ENCODE peak calls at places on chromosomes 11 and 22, in eight cellular contexts. One of them, this sample, is unnamed.
A peak's percentile ranks its signal among the peaks of the same experiment; 100 is the strongest.

GRCh38 chr11:134632347-134633119 is 220.5 kb upstream of the B3GAT1 start:
- DNase-seq in esophagus squamous epithelium: no peak
- DNase-seq in GM12865: no peak
- DNase-seq in A549: no peak
- DNase-seq in heart left ventricle: no peak
- DNase-seq in transverse colon: no peak
- DNase-seq in kidney: no peak
- DNase-seq in cardiac muscle cell: no peak
- DNase-seq in this sample: no peak

GRCh38 chr11:24093410-24093809 is 403.4 kb upstream of the LUZP2 start:
- DNase-seq in esophagus squamous epithelium: no peak
- DNase-seq in GM12865: no peak
- DNase-seq in A549: no peak
- DNase-seq in heart left ventricle: no peak
- DNase-seq in transverse colon: no peak
- DNase-seq in kidney: no peak
- DNase-seq in cardiac muscle cell: peak; percentile 0
- DNase-seq in this sample: no peak

GRCh38 chr11:119933584-119933983 is 204.3 kb downstream of the TRIM29 start:
- DNase-seq in esophagus squamous epithelium: no peak
- DNase-seq in GM12865: no peak
- DNase-seq in A549: no peak
- DNase-seq in heart left ventricle: no peak
- DNase-seq in transverse colon: no peak
- DNase-seq in kidney: no peak
- DNase-seq in cardiac muscle cell: no peak
- DNase-seq in this sample: no peak

GRCh38 chr11:14636119-14636518 is 7.5 kb upstream of the PDE3B start:
- DNase-seq in esophagus squamous epithelium: no peak
- DNase-seq in GM12865: peak; percentile 21
- DNase-seq in A549: no peak
- DNase-seq in heart left ventricle: no peak
- DNase-seq in transverse colon: no peak
- DNase-seq in kidney: no peak
- DNase-seq in cardiac muscle cell: no peak
- DNase-seq in this sample: no peak

GRCh38 chr22:49966716-49967332 is 6.3 kb downstream of the PIM3 start:
- DNase-seq in esophagus squamous epithelium: no peak
- DNase-seq in GM12865: no peak
- DNase-seq in A549: no peak
- DNase-seq in heart left ventricle: peak; percentile 78
- DNase-seq in transverse colon: peak; percentile 51
- DNase-seq in kidney: peak; percentile 89
- DNase-seq in cardiac muscle cell: peak; percentile 76
- DNase-seq in this sample: no peak

GRCh38 chr11:33687733-33688479 is 12.7 kb downstream of the C11orf91 start:
- DNase-seq in esophagus squamous epithelium: no peak
- DNase-seq in GM12865: peak; percentile 74
- DNase-seq in A549: peak; percentile 76
- DNase-seq in heart left ventricle: no peak
- DNase-seq in transverse colon: no peak
- DNase-seq in kidney: no peak
- DNase-seq in cardiac muscle cell: peak; percentile 86
- DNase-seq in this sample: no peak

GRCh38 chr11:47278058-47278457 is 8.1 kb downstream of the MADD start:
- DNase-seq in esophagus squamous epithelium: no peak
- DNase-seq in GM12865: no peak
- DNase-seq in A549: no peak
- DNase-seq in heart left ventricle: no peak
- DNase-seq in transverse colon: no peak
- DNase-seq in kidney: no peak
- DNase-seq in cardiac muscle cell: peak; percentile 58
- DNase-seq in this sample: no peak

GRCh38 chr11:61161190-61162091 is at the start of gene VPS37C:
- DNase-seq in esophagus squamous epithelium: peak; percentile 57
- DNase-seq in GM12865: peak; percentile 98
- DNase-seq in A549: peak; percentile 89
- DNase-seq in heart left ventricle: peak; percentile 96
- DNase-seq in transverse colon: peak; percentile 92
- DNase-seq in kidney: peak; percentile 97
- DNase-seq in cardiac muscle cell: peak; percentile 91
- DNase-seq in this sample: no peak

GRCh38 chr11:130314184-130314748 is 451 bp downstream of the ZBTB44 start:
- DNase-seq in esophagus squamous epithelium: peak; percentile 2
- DNase-seq in GM12865: no peak
- DNase-seq in A549: no peak
- DNase-seq in heart left ventricle: peak; percentile 86
- DNase-seq in transverse colon: peak; percentile 79
- DNase-seq in kidney: peak; percentile 91
- DNase-seq in cardiac muscle cell: peak; percentile 56
- DNase-seq in this sample: no peak

GRCh38 chr22:38872831-38873248 is 824 bp upstream of the CBX6 start:
- DNase-seq in esophagus squamous epithelium: no peak
- DNase-seq in GM12865: no peak
- DNase-seq in A549: peak; percentile 37
- DNase-seq in heart left ventricle: peak; percentile 82
- DNase-seq in transverse colon: peak; percentile 41
- DNase-seq in kidney: peak; percentile 90
- DNase-seq in cardiac muscle cell: peak; percentile 58
- DNase-seq in this sample: no peak

GRCh38 chr11:77669848-77670511 is 32.4 kb upstream of the CLNS1A start:
- DNase-seq in esophagus squamous epithelium: no peak
- DNase-seq in GM12865: no peak
- DNase-seq in A549: peak; percentile 65
- DNase-seq in heart left ventricle: no peak
- DNase-seq in transverse colon: no peak
- DNase-seq in kidney: no peak
- DNase-seq in cardiac muscle cell: peak; percentile 18
- DNase-seq in this sample: no peak

GRCh38 chr11:42410251-42410956 is 901.4 kb upstream of the API5 start:
- DNase-seq in esophagus squamous epithelium: no peak
- DNase-seq in GM12865: no peak
- DNase-seq in A549: no peak
- DNase-seq in heart left ventricle: no peak
- DNase-seq in transverse colon: no peak
- DNase-seq in kidney: no peak
- DNase-seq in cardiac muscle cell: no peak
- DNase-seq in this sample: no peak

GRCh38 chr11:32418836-32419235 is 16.5 kb downstream of the WT1 start:
- DNase-seq in esophagus squamous epithelium: no peak
- DNase-seq in GM12865: no peak
- DNase-seq in A549: no peak
- DNase-seq in heart left ventricle: no peak
- DNase-seq in transverse colon: no peak
- DNase-seq in kidney: no peak
- DNase-seq in cardiac muscle cell: no peak
- DNase-seq in this sample: no peak

GRCh38 chr11:111335596-111335995 is 37.2 kb downstream of the POU2AF3 start:
- DNase-seq in esophagus squamous epithelium: no peak
- DNase-seq in GM12865: no peak
- DNase-seq in A549: no peak
- DNase-seq in heart left ventricle: no peak
- DNase-seq in transverse colon: no peak
- DNase-seq in kidney: no peak
- DNase-seq in cardiac muscle cell: no peak
- DNase-seq in this sample: no peak

GRCh38 chr11:22539851-22540376 is 85.7 kb downstream of the FANCF start:
- DNase-seq in esophagus squamous epithelium: no peak
- DNase-seq in GM12865: no peak
- DNase-seq in A549: no peak
- DNase-seq in heart left ventricle: no peak
- DNase-seq in transverse colon: no peak
- DNase-seq in kidney: no peak
- DNase-seq in cardiac muscle cell: peak; percentile 35
- DNase-seq in this sample: no peak
- TF ChIP-seq CTCF in esophagus squamous epithelium: no peak
- TF ChIP-seq CTCF in GM12865: peak; percentile 10
- TF ChIP-seq CTCF in A549: peak; percentile 21
- TF ChIP-seq CTCF in heart left ventricle: peak; percentile 54
- TF ChIP-seq CTCF in transverse colon: no peak
- TF ChIP-seq CTCF in kidney: peak; percentile 19
- TF ChIP-seq CTCF in cardiac muscle cell: peak; percentile 54
- TF ChIP-seq CTCF in this sample: peak; percentile 83

DNA sequence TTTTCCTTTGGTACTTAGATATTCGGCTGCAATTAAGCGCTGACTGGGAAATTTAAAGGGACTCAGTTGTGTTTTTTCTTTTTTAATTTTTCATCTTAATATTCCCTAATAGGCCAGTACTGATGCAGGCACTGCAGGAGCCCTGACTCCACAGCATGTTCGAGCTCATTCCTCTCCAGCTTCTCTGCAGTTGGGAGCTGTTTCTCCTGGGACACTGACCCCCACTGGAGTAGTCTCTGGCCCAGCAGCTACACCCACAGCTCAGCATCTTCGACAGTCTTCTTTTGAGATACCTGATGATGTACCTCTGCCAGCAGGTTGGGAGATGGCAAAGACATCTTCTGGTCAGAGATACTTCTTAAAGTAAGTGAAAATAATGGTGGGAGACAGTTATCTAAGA is 3.8 kb downstream of the YAP1 start:
- DNase-seq in esophagus squamous epithelium: no peak
- DNase-seq in GM12865: no peak
- DNase-seq in A549: peak; percentile 13
- DNase-seq in heart left ventricle: no peak
- DNase-seq in transverse colon: no peak
- DNase-seq in kidney: no peak
- DNase-seq in cardiac muscle cell: no peak
- DNase-seq in this sample: no peak
- H3K4me3 ChIP-seq in esophagus squamous epithelium: no peak overlapping the region
- H3K4me3 ChIP-seq in GM12865: no peak overlapping the region
- H3K4me3 ChIP-seq in A549: peak overlapping the region; percentile 90
- H3K4me3 ChIP-seq in heart left ventricle: no peak overlapping the region
- H3K4me3 ChIP-seq in transverse colon: no peak overlapping the region
- H3K4me3 ChIP-seq in kidney: no peak overlapping the region
- H3K4me3 ChIP-seq in cardiac muscle cell: peak overlapping the region; percentile 98
- H3K4me3 ChIP-seq in this sample: peak overlapping the region; percentile 88

DNA sequence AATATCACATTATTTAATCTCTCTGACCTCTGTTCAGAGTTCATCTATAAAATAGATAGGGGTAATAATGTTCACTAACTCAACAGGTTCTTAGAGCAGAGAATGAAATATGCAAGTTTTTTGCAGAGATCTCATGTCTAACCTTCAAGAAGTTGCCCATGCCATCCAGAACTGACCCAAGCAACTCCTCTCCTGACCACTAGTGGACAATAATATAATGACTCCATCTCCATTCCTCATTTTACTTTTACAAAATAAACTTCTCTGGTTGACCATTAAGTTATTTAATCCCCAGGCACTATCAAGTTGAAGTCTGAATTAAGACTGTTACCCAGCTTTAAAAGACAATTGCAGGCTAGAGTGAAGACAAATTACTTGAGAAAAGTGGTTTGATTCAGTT is 382.6 kb downstream of the KCNA4 start:
- DNase-seq in esophagus squamous epithelium: no peak
- DNase-seq in GM12865: no peak
- DNase-seq in A549: peak; percentile 7
- DNase-seq in heart left ventricle: no peak
- DNase-seq in transverse colon: no peak
- DNase-seq in kidney: no peak
- DNase-seq in cardiac muscle cell: peak; percentile 18
- DNase-seq in this sample: no peak
- TF ChIP-seq CTCF in esophagus squamous epithelium: no peak
- TF ChIP-seq CTCF in GM12865: no peak
- TF ChIP-seq CTCF in A549: no peak
- TF ChIP-seq CTCF in heart left ventricle: peak; percentile 44
- TF ChIP-seq CTCF in transverse colon: no peak
- TF ChIP-seq CTCF in kidney: no peak
- TF ChIP-seq CTCF in cardiac muscle cell: peak; percentile 37
- TF ChIP-seq CTCF in this sample: peak; percentile 63

DNA sequence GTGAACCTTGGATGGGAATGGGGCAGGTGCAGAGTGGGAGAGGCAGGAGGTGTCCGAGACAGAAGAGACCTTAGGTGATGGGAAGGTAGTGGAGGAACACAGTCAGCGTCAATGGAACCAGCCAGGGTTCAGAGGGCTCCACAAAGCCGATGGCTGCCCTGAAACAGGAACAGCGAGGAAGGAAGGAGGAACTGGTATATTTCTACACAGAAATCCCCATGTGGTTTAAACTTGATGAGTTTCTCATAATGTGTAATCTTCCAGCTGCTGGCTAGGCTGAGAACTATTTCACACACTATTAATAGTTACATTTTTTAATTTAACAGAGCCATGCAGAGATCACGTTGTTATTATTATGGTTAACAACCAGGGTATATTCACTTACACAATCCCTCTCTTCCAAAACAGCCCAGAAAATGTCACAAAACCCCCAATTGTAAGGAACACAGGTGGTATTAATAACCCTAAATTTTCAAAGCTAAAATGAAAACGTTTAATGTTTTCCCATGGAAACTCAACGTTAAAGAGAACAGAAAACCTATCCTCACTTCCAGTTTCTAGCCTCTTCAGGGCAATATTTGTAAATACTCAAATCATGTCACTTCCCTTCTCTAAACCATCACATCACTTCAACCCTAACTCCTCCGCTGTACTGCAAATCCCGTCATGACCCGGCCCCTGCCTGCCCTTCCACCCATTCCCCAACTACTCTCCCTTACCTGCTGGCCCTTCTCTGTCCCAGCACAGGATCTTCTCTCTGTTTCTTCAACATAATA is 74.5 kb upstream of the ARFGAP3 start:
- DNase-seq in esophagus squamous epithelium: no peak
- DNase-seq in GM12865: peak; percentile 83
- DNase-seq in A549: no peak
- DNase-seq in heart left ventricle: no peak
- DNase-seq in transverse colon: no peak
- DNase-seq in kidney: no peak
- DNase-seq in cardiac muscle cell: peak; percentile 40
- DNase-seq in this sample: no peak
- H3K4me3 ChIP-seq in esophagus squamous epithelium: no peak overlapping the region
- H3K4me3 ChIP-seq in GM12865: peak overlapping the region; percentile 51
- H3K4me3 ChIP-seq in A549: no peak overlapping the region
- H3K4me3 ChIP-seq in heart left ventricle: no peak overlapping the region
- H3K4me3 ChIP-seq in transverse colon: no peak overlapping the region
- H3K4me3 ChIP-seq in kidney: no peak overlapping the region
- H3K4me3 ChIP-seq in cardiac muscle cell: no peak overlapping the region
- H3K4me3 ChIP-seq in this sample: no peak overlapping the region

GRCh38 chr11:107576497-107577086 is 11.1 kb upstream of the ALKBH8 start:
- DNase-seq in esophagus squamous epithelium: no peak
- DNase-seq in GM12865: peak; percentile 52
- DNase-seq in A549: no peak
- DNase-seq in heart left ventricle: no peak
- DNase-seq in transverse colon: peak; percentile 32
- DNase-seq in kidney: no peak
- DNase-seq in cardiac muscle cell: peak; percentile 66
- DNase-seq in this sample: no peak
- TF ChIP-seq CTCF in esophagus squamous epithelium: peak; percentile 58
- TF ChIP-seq CTCF in GM12865: peak; percentile 73
- TF ChIP-seq CTCF in A549: peak; percentile 74
- TF ChIP-seq CTCF in heart left ventricle: peak; percentile 74
- TF ChIP-seq CTCF in transverse colon: peak; percentile 67
- TF ChIP-seq CTCF in kidney: peak; percentile 75
- TF ChIP-seq CTCF in cardiac muscle cell: peak; percentile 74
- TF ChIP-seq CTCF in this sample: peak; percentile 81